ENCODE peak calls at places on chromosomes 12 and 14, in eight cellular contexts. One of them, this sample, is unnamed.
A peak's percentile ranks its signal among the peaks of the same experiment; 100 is the strongest.

GRCh38 chr12:49622501-49623141 is 740 bp upstream of the PRPF40B start:
- DNase-seq in fibroblast of mammary gland: peak; percentile 23
- DNase-seq in astrocyte of the cerebellum: peak; percentile 11
- DNase-seq in aorta: no peak
- DNase-seq in CD4-positive, alpha-beta memory T cell: peak; percentile 72
- DNase-seq in CD8-positive, alpha-beta T cell: peak; percentile 22
- DNase-seq in NCI-H2029 treated with DMSO at 0.1 percent for 48 hours: no peak
- DNase-seq in GM03348: peak; percentile 61
- DNase-seq in this sample: peak; percentile 82

GRCh38 chr12:54968181-54968730 is 16.3 kb downstream of the TESPA1 start:
- DNase-seq in fibroblast of mammary gland: no peak
- DNase-seq in astrocyte of the cerebellum: no peak
- DNase-seq in aorta: no peak
- DNase-seq in CD4-positive, alpha-beta memory T cell: peak; percentile 57
- DNase-seq in CD8-positive, alpha-beta T cell: no peak
- DNase-seq in NCI-H2029 treated with DMSO at 0.1 percent for 48 hours: no peak
- DNase-seq in GM03348: no peak
- DNase-seq in this sample: no peak

GRCh38 chr12:59164991-59165718 is 244.9 kb upstream of the LRIG3 start:
- DNase-seq in fibroblast of mammary gland: peak; percentile 63
- DNase-seq in astrocyte of the cerebellum: peak; percentile 31
- DNase-seq in aorta: no peak
- DNase-seq in CD4-positive, alpha-beta memory T cell: no peak
- DNase-seq in CD8-positive, alpha-beta T cell: no peak
- DNase-seq in NCI-H2029 treated with DMSO at 0.1 percent for 48 hours: peak; percentile 31
- DNase-seq in GM03348: peak; percentile 37
- DNase-seq in this sample: no peak

GRCh38 chr14:36784541-36784940 is 122.9 kb downstream of the PAX9 start:
- DNase-seq in fibroblast of mammary gland: no peak
- DNase-seq in astrocyte of the cerebellum: no peak
- DNase-seq in aorta: no peak
- DNase-seq in CD4-positive, alpha-beta memory T cell: no peak
- DNase-seq in CD8-positive, alpha-beta T cell: no peak
- DNase-seq in NCI-H2029 treated with DMSO at 0.1 percent for 48 hours: no peak
- DNase-seq in GM03348: no peak
- DNase-seq in this sample: no peak

GRCh38 chr12:57727758-57728395 is 10.7 kb downstream of the AGAP2 start:
- DNase-seq in fibroblast of mammary gland: no peak
- DNase-seq in astrocyte of the cerebellum: no peak
- DNase-seq in aorta: no peak
- DNase-seq in CD4-positive, alpha-beta memory T cell: no peak
- DNase-seq in CD8-positive, alpha-beta T cell: no peak
- DNase-seq in NCI-H2029 treated with DMSO at 0.1 percent for 48 hours: no peak
- DNase-seq in GM03348: no peak
- DNase-seq in this sample: no peak

GRCh38 chr12:22812531-22812930 is 187.6 kb downstream of the ETNK1 start:
- DNase-seq in fibroblast of mammary gland: no peak
- DNase-seq in astrocyte of the cerebellum: no peak
- DNase-seq in aorta: no peak
- DNase-seq in CD4-positive, alpha-beta memory T cell: no peak
- DNase-seq in CD8-positive, alpha-beta T cell: no peak
- DNase-seq in NCI-H2029 treated with DMSO at 0.1 percent for 48 hours: no peak
- DNase-seq in GM03348: no peak
- DNase-seq in this sample: no peak

GRCh38 chr14:77542349-77543239 is 44.0 kb upstream of the ISM2 start:
- DNase-seq in fibroblast of mammary gland: peak; percentile 12
- DNase-seq in astrocyte of the cerebellum: no peak
- DNase-seq in aorta: no peak
- DNase-seq in CD4-positive, alpha-beta memory T cell: no peak
- DNase-seq in CD8-positive, alpha-beta T cell: no peak
- DNase-seq in NCI-H2029 treated with DMSO at 0.1 percent for 48 hours: no peak
- DNase-seq in GM03348: no peak
- DNase-seq in this sample: no peak

GRCh38 chr12:109358154-109358869 is 10.6 kb downstream of the MYO1H start:
- DNase-seq in fibroblast of mammary gland: peak; percentile 13
- DNase-seq in astrocyte of the cerebellum: no peak
- DNase-seq in aorta: no peak
- DNase-seq in CD4-positive, alpha-beta memory T cell: no peak
- DNase-seq in CD8-positive, alpha-beta T cell: no peak
- DNase-seq in NCI-H2029 treated with DMSO at 0.1 percent for 48 hours: no peak
- DNase-seq in GM03348: no peak
- DNase-seq in this sample: no peak

GRCh38 chr14:63893701-63894458 is 41.1 kb downstream of the SYNE2 start:
- DNase-seq in fibroblast of mammary gland: peak; percentile 93
- DNase-seq in astrocyte of the cerebellum: peak; percentile 90
- DNase-seq in aorta: peak; percentile 88
- DNase-seq in CD4-positive, alpha-beta memory T cell: no peak
- DNase-seq in CD8-positive, alpha-beta T cell: no peak
- DNase-seq in NCI-H2029 treated with DMSO at 0.1 percent for 48 hours: no peak
- DNase-seq in GM03348: peak; percentile 70
- DNase-seq in this sample: no peak

GRCh38 chr14:56810341-56810740 is at the start of gene OTX2:
- DNase-seq in fibroblast of mammary gland: no peak
- DNase-seq in astrocyte of the cerebellum: no peak
- DNase-seq in aorta: no peak
- DNase-seq in CD4-positive, alpha-beta memory T cell: no peak
- DNase-seq in CD8-positive, alpha-beta T cell: no peak
- DNase-seq in NCI-H2029 treated with DMSO at 0.1 percent for 48 hours: no peak
- DNase-seq in GM03348: no peak
- DNase-seq in this sample: no peak

GRCh38 chr12:22981711-22982110 is 356.7 kb downstream of the ETNK1 start:
- DNase-seq in fibroblast of mammary gland: peak; percentile 64
- DNase-seq in astrocyte of the cerebellum: no peak
- DNase-seq in aorta: no peak
- DNase-seq in CD4-positive, alpha-beta memory T cell: no peak
- DNase-seq in CD8-positive, alpha-beta T cell: no peak
- DNase-seq in NCI-H2029 treated with DMSO at 0.1 percent for 48 hours: no peak
- DNase-seq in GM03348: peak; percentile 16
- DNase-seq in this sample: no peak

GRCh38 chr12:122870867-122871664 is 24.9 kb downstream of the VPS37B start:
- DNase-seq in fibroblast of mammary gland: peak; percentile 52
- DNase-seq in astrocyte of the cerebellum: no peak
- DNase-seq in aorta: peak; percentile 72
- DNase-seq in CD4-positive, alpha-beta memory T cell: no peak
- DNase-seq in CD8-positive, alpha-beta T cell: no peak
- DNase-seq in NCI-H2029 treated with DMSO at 0.1 percent for 48 hours: peak; percentile 60
- DNase-seq in GM03348: peak; percentile 56
- DNase-seq in this sample: no peak

GRCh38 chr12:108616941-108617858 is 16.5 kb downstream of the SELPLG start:
- DNase-seq in fibroblast of mammary gland: peak; percentile 50
- DNase-seq in astrocyte of the cerebellum: no peak
- DNase-seq in aorta: no peak
- DNase-seq in CD4-positive, alpha-beta memory T cell: peak; percentile 59
- DNase-seq in CD8-positive, alpha-beta T cell: peak; percentile 55
- DNase-seq in NCI-H2029 treated with DMSO at 0.1 percent for 48 hours: no peak
- DNase-seq in GM03348: no peak
- DNase-seq in this sample: peak; percentile 88

GRCh38 chr14:92613008-92613658 is 99.6 kb downstream of the RIN3 start:
- DNase-seq in fibroblast of mammary gland: no peak
- DNase-seq in astrocyte of the cerebellum: no peak
- DNase-seq in aorta: no peak
- DNase-seq in CD4-positive, alpha-beta memory T cell: peak; percentile 51
- DNase-seq in CD8-positive, alpha-beta T cell: peak; percentile 65
- DNase-seq in NCI-H2029 treated with DMSO at 0.1 percent for 48 hours: no peak
- DNase-seq in GM03348: peak; percentile 38
- DNase-seq in this sample: peak; percentile 40

GRCh38 chr12:115407036-115407435 is 723.1 kb upstream of the TBX3 start:
- DNase-seq in fibroblast of mammary gland: no peak
- DNase-seq in astrocyte of the cerebellum: no peak
- DNase-seq in aorta: no peak
- DNase-seq in CD4-positive, alpha-beta memory T cell: no peak
- DNase-seq in CD8-positive, alpha-beta T cell: no peak
- DNase-seq in NCI-H2029 treated with DMSO at 0.1 percent for 48 hours: peak; percentile 78
- DNase-seq in GM03348: no peak
- DNase-seq in this sample: no peak

GRCh38 chr14:24172261-24172860 is 481 bp downstream of the REC8 start:
- DNase-seq in fibroblast of mammary gland: no peak
- DNase-seq in astrocyte of the cerebellum: no peak
- DNase-seq in aorta: no peak
- DNase-seq in CD4-positive, alpha-beta memory T cell: no peak
- DNase-seq in CD8-positive, alpha-beta T cell: no peak
- DNase-seq in NCI-H2029 treated with DMSO at 0.1 percent for 48 hours: no peak
- DNase-seq in GM03348: no peak
- DNase-seq in this sample: no peak

GRCh38 chr12:69886101-69886500 is 61.1 kb downstream of the MYRFL start:
- DNase-seq in fibroblast of mammary gland: no peak
- DNase-seq in astrocyte of the cerebellum: no peak
- DNase-seq in aorta: no peak
- DNase-seq in CD4-positive, alpha-beta memory T cell: no peak
- DNase-seq in CD8-positive, alpha-beta T cell: no peak
- DNase-seq in NCI-H2029 treated with DMSO at 0.1 percent for 48 hours: peak; percentile 30
- DNase-seq in GM03348: no peak
- DNase-seq in this sample: no peak

GRCh38 chr14:104978774-104979691 is 859 bp upstream of the AHNAK2 start:
- DNase-seq in fibroblast of mammary gland: no peak
- DNase-seq in astrocyte of the cerebellum: no peak
- DNase-seq in aorta: peak; percentile 74
- DNase-seq in CD4-positive, alpha-beta memory T cell: no peak
- DNase-seq in CD8-positive, alpha-beta T cell: no peak
- DNase-seq in NCI-H2029 treated with DMSO at 0.1 percent for 48 hours: no peak
- DNase-seq in GM03348: no peak
- DNase-seq in this sample: no peak

GRCh38 chr14:68633131-68633991 is 159.5 kb downstream of the ZFP36L1 start:
- DNase-seq in fibroblast of mammary gland: peak; percentile 57
- DNase-seq in astrocyte of the cerebellum: no peak
- DNase-seq in aorta: peak; percentile 67
- DNase-seq in CD4-positive, alpha-beta memory T cell: no peak
- DNase-seq in CD8-positive, alpha-beta T cell: no peak
- DNase-seq in NCI-H2029 treated with DMSO at 0.1 percent for 48 hours: no peak
- DNase-seq in GM03348: peak; percentile 55
- DNase-seq in this sample: no peak

GRCh38 chr12:79482921-79483320 is 207.8 kb downstream of the PAWR start:
- DNase-seq in fibroblast of mammary gland: no peak
- DNase-seq in astrocyte of the cerebellum: no peak
- DNase-seq in aorta: no peak
- DNase-seq in CD4-positive, alpha-beta memory T cell: no peak
- DNase-seq in CD8-positive, alpha-beta T cell: no peak
- DNase-seq in NCI-H2029 treated with DMSO at 0.1 percent for 48 hours: no peak
- DNase-seq in GM03348: no peak
- DNase-seq in this sample: no peak

GRCh38 chr12:104569348-104570173 is 112.8 kb downstream of the CHST11 start:
- DNase-seq in fibroblast of mammary gland: no peak
- DNase-seq in astrocyte of the cerebellum: no peak
- DNase-seq in aorta: no peak
- DNase-seq in CD4-positive, alpha-beta memory T cell: peak; percentile 60
- DNase-seq in CD8-positive, alpha-beta T cell: peak; percentile 34
- DNase-seq in NCI-H2029 treated with DMSO at 0.1 percent for 48 hours: no peak
- DNase-seq in GM03348: no peak
- DNase-seq in this sample: peak; percentile 86

GRCh38 chr12:45477526-45477925 is 252.0 kb upstream of the ARID2 start:
- DNase-seq in fibroblast of mammary gland: peak; percentile 75
- DNase-seq in astrocyte of the cerebellum: no peak
- DNase-seq in aorta: no peak
- DNase-seq in CD4-positive, alpha-beta memory T cell: no peak
- DNase-seq in CD8-positive, alpha-beta T cell: no peak
- DNase-seq in NCI-H2029 treated with DMSO at 0.1 percent for 48 hours: no peak
- DNase-seq in GM03348: no peak
- DNase-seq in this sample: no peak

GRCh38 chr12:78179346-78179745 is 348.7 kb downstream of the NAV3 start:
- DNase-seq in fibroblast of mammary gland: no peak
- DNase-seq in astrocyte of the cerebellum: no peak
- DNase-seq in aorta: no peak
- DNase-seq in CD4-positive, alpha-beta memory T cell: no peak
- DNase-seq in CD8-positive, alpha-beta T cell: no peak
- DNase-seq in NCI-H2029 treated with DMSO at 0.1 percent for 48 hours: no peak
- DNase-seq in GM03348: no peak
- DNase-seq in this sample: no peak

GRCh38 chr14:52015411-52016030 is 26.2 kb downstream of the RTRAF start:
- DNase-seq in fibroblast of mammary gland: no peak
- DNase-seq in astrocyte of the cerebellum: no peak
- DNase-seq in aorta: no peak
- DNase-seq in CD4-positive, alpha-beta memory T cell: no peak
- DNase-seq in CD8-positive, alpha-beta T cell: no peak
- DNase-seq in NCI-H2029 treated with DMSO at 0.1 percent for 48 hours: no peak
- DNase-seq in GM03348: peak; percentile 23
- DNase-seq in this sample: no peak

GRCh38 chr12:56900583-56900982 is 33.6 kb downstream of the SDR9C7 start:
- DNase-seq in fibroblast of mammary gland: peak; percentile 46
- DNase-seq in astrocyte of the cerebellum: no peak
- DNase-seq in aorta: no peak
- DNase-seq in CD4-positive, alpha-beta memory T cell: no peak
- DNase-seq in CD8-positive, alpha-beta T cell: no peak
- DNase-seq in NCI-H2029 treated with DMSO at 0.1 percent for 48 hours: no peak
- DNase-seq in GM03348: peak; percentile 18
- DNase-seq in this sample: no peak

GRCh38 chr12:91617830-91618229 is 435.2 kb upstream of the DCN start:
- DNase-seq in fibroblast of mammary gland: no peak
- DNase-seq in astrocyte of the cerebellum: no peak
- DNase-seq in aorta: no peak
- DNase-seq in CD4-positive, alpha-beta memory T cell: no peak
- DNase-seq in CD8-positive, alpha-beta T cell: no peak
- DNase-seq in NCI-H2029 treated with DMSO at 0.1 percent for 48 hours: no peak
- DNase-seq in GM03348: no peak
- DNase-seq in this sample: no peak

GRCh38 chr14:24965934-24966593 is 83.9 kb downstream of the STXBP6 start:
- DNase-seq in fibroblast of mammary gland: peak; percentile 75
- DNase-seq in astrocyte of the cerebellum: peak; percentile 62
- DNase-seq in aorta: no peak
- DNase-seq in CD4-positive, alpha-beta memory T cell: no peak
- DNase-seq in CD8-positive, alpha-beta T cell: no peak
- DNase-seq in NCI-H2029 treated with DMSO at 0.1 percent for 48 hours: no peak
- DNase-seq in GM03348: peak; percentile 83
- DNase-seq in this sample: no peak

GRCh38 chr14:86430807-86431206 is 900.9 kb downstream of the FLRT2 start:
- DNase-seq in fibroblast of mammary gland: no peak
- DNase-seq in astrocyte of the cerebellum: no peak
- DNase-seq in aorta: no peak
- DNase-seq in CD4-positive, alpha-beta memory T cell: no peak
- DNase-seq in CD8-positive, alpha-beta T cell: no peak
- DNase-seq in NCI-H2029 treated with DMSO at 0.1 percent for 48 hours: no peak
- DNase-seq in GM03348: no peak
- DNase-seq in this sample: no peak

GRCh38 chr12:4591180-4591687 is 29.2 kb downstream of the DYRK4 start:
- DNase-seq in fibroblast of mammary gland: no peak
- DNase-seq in astrocyte of the cerebellum: no peak
- DNase-seq in aorta: no peak
- DNase-seq in CD4-positive, alpha-beta memory T cell: no peak
- DNase-seq in CD8-positive, alpha-beta T cell: no peak
- DNase-seq in NCI-H2029 treated with DMSO at 0.1 percent for 48 hours: no peak
- DNase-seq in GM03348: no peak
- DNase-seq in this sample: no peak

GRCh38 chr14:22560638-22561365 is 28.2 kb downstream of the DAD1 start:
- DNase-seq in fibroblast of mammary gland: no peak
- DNase-seq in astrocyte of the cerebellum: no peak
- DNase-seq in aorta: no peak
- DNase-seq in CD4-positive, alpha-beta memory T cell: no peak
- DNase-seq in CD8-positive, alpha-beta T cell: no peak
- DNase-seq in NCI-H2029 treated with DMSO at 0.1 percent for 48 hours: peak; percentile 32
- DNase-seq in GM03348: no peak
- DNase-seq in this sample: no peak

GRCh38 chr12:105355752-105356151 is 25.3 kb downstream of the C12orf75 start:
- DNase-seq in fibroblast of mammary gland: peak; percentile 64
- DNase-seq in astrocyte of the cerebellum: peak; percentile 27
- DNase-seq in aorta: no peak
- DNase-seq in CD4-positive, alpha-beta memory T cell: no peak
- DNase-seq in CD8-positive, alpha-beta T cell: no peak
- DNase-seq in NCI-H2029 treated with DMSO at 0.1 percent for 48 hours: no peak
- DNase-seq in GM03348: peak; percentile 73
- DNase-seq in this sample: no peak

GRCh38 chr12:101924647-101925046 is 47.3 kb downstream of the DRAM1 start:
- DNase-seq in fibroblast of mammary gland: peak; percentile 72
- DNase-seq in astrocyte of the cerebellum: no peak
- DNase-seq in aorta: no peak
- DNase-seq in CD4-positive, alpha-beta memory T cell: no peak
- DNase-seq in CD8-positive, alpha-beta T cell: no peak
- DNase-seq in NCI-H2029 treated with DMSO at 0.1 percent for 48 hours: no peak
- DNase-seq in GM03348: peak; percentile 67
- DNase-seq in this sample: no peak

GRCh38 chr14:61608245-61609142 is 86.8 kb upstream of the HIF1A start:
- DNase-seq in fibroblast of mammary gland: peak; percentile 54
- DNase-seq in astrocyte of the cerebellum: no peak
- DNase-seq in aorta: no peak
- DNase-seq in CD4-positive, alpha-beta memory T cell: no peak
- DNase-seq in CD8-positive, alpha-beta T cell: no peak
- DNase-seq in NCI-H2029 treated with DMSO at 0.1 percent for 48 hours: peak; percentile 100
- DNase-seq in GM03348: peak; percentile 27
- DNase-seq in this sample: no peak

GRCh38 chr12:123041042-123041531 is 60.6 kb downstream of the ARL6IP4 start:
- DNase-seq in fibroblast of mammary gland: no peak
- DNase-seq in astrocyte of the cerebellum: no peak
- DNase-seq in aorta: no peak
- DNase-seq in CD4-positive, alpha-beta memory T cell: no peak
- DNase-seq in CD8-positive, alpha-beta T cell: no peak
- DNase-seq in NCI-H2029 treated with DMSO at 0.1 percent for 48 hours: peak; percentile 23
- DNase-seq in GM03348: no peak
- DNase-seq in this sample: peak; percentile 44